ENCODE peak calls at places on chromosomes 6 and 20, in four cellular contexts. U, S, F and Z are unnamed samples. For H3K4me1, the result is how much of the 10 kb centered on the place peaks cover.

GRCh38 chr6:137875606-137876005 is 8.5 kb downstream of the TNFAIP3 start:
- DNase-seq in S (no peak), U (no peak), F (no peak), Z (no peak)

GRCh38 chr6:68826501-68826900 is 191.4 kb downstream of the ADGRB3 start:
- DNase-seq in S (no peak), U (no peak), F (no peak), Z (no peak)

GRCh38 chr6:143555071-143555492 is 43.6 kb upstream of the FUCA2 start:
- DNase-seq in S (no peak), F (no peak), U (no peak), Z (no peak)

GRCh38 chr6:98825602-98826230 is 8.7 kb upstream of the POU3F2 start:
- DNase-seq in U (no peak), S (no peak), F (no peak), Z (no peak)

GRCh38 chr6:18091382-18091781 is 31.1 kb downstream of the NHLRC1 start:
- DNase-seq in S (no peak), U (no peak), F (no peak), Z (no peak)

GRCh38 chr6:47414517-47415167 is 62.9 kb upstream of the CD2AP start:
- DNase-seq in S (no peak), U (peak), F (no peak), Z (no peak)

GRCh38 chr20:8153281-8153908 is 21.3 kb downstream of the PLCB1 start:
- DNase-seq in F (peak), U (peak), S (no peak), Z (no peak)

GRCh38 chr6:106098383-106099234 is 12.5 kb downstream of the PRDM1 start:
- DNase-seq in F (peak), S (peak), U (peak), Z (peak)

GRCh38 chr6:106051241-106051640 is 34.9 kb upstream of the PRDM1 start:
- DNase-seq in U (no peak), S (no peak), F (no peak), Z (no peak)

GRCh38 chr20:1630186-1630585 is 10.4 kb upstream of the SIRPB1 start:
- DNase-seq in F (no peak), U (no peak), S (no peak), Z (no peak)

GRCh38 chr20:17417221-17417620 is 114.0 kb downstream of the BFSP1 start:
- DNase-seq in S (no peak), U (no peak), F (no peak), Z (no peak)

GRCh38 chr20:62362991-62363919 is 3.9 kb downstream of the LAMA5 start:
- DNase-seq in U (no peak), F (no peak), S (no peak), Z (no peak)

GRCh38 chr20:13251556-13251955 is 30.5 kb downstream of the ISM1 start:
- DNase-seq in S (no peak), U (no peak), F (no peak), Z (no peak)

GRCh38 chr6:19410477-19410876 is 426.7 kb upstream of the ID4 start:
- DNase-seq in S (no peak), U (peak), F (no peak), Z (no peak)

GRCh38 chr20:25076731-25077609 is 5.0 kb downstream of the VSX1 start:
- DNase-seq in F (no peak), S (peak), U (peak), Z (no peak)

GRCh38 chr6:46468611-46469010 is 22.6 kb downstream of the RCAN2 start:
- DNase-seq in S (no peak), U (no peak), F (no peak), Z (no peak)

GRCh38 chr6:116268589-116269293 is 11.0 kb downstream of the TSPYL1 start:
- DNase-seq in S (no peak), F (no peak), U (peak), Z (no peak)

GRCh38 chr20:19850190-19850533 is 92.1 kb downstream of the RIN2 start:
- DNase-seq in F (no peak), U (no peak), S (no peak), Z (no peak)

GRCh38 chr20:8583209-8584106 is 451.4 kb downstream of the PLCB1 start:
- DNase-seq in S (no peak), U (peak), F (no peak), Z (no peak)

DNA sequence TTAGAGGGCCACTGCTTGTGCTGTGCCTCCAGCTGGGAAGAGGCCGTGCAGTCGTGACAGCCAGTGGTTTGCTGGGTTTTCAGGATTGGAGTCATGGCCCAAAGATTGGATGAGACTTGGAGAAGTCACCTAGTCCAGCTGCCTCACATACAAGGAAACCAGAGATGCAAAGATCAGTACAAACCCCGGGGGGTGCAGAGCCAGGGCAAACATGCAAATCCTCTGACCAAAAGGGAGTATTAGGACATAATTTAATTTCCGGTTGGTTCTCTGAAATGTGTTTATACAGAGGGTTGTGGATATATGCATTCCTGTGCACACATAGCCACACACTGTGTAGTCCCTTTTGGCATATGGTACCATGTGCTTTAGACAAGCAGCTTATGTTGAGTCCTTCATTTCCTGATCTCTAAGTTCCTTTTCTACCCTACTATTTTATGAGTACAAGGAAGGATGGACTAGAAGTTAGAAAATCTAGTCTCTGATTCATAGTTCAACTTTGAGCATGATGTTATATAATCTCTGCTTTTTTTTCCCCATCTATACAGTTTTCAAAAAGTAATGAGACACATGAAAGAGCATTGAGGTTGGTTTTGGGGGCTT is 123.5 kb downstream of the PLEKHG1 start:
- DNase-seq in F (no peak), S (no peak), U (no peak), Z (no peak)
- H3K4me1 ChIP-seq in F (under half), S (under half), U (under half), Z (under half)

DNA sequence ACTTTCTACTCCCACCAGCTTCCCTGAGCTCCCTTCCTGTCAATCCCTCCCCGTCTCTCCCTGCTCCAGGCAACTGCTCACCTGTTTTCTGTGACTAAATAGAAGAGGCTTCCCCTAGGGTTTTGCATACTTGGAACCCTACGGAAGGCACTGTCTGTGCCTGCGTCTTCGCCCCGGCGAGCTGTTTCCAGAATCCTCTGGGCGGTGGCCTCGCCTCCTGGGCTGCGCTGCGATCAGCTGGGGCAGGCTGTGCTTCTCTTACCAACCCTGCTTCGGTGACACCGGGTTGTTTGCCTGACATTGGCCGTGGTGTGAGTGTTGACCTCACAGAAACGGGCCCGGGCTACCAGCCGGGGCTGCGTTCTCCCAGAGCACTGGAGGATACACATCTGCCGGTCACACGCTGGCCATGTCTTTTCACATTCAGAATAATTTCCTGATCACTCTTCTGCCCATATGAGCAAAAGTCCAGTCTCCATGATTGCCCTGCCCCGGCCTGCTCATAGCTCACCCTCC is 29.4 kb upstream of the CCR6 start:
- DNase-seq in U (no peak), S (no peak), F (no peak), Z (no peak)
- H3K4me1 ChIP-seq in U (under half), S (under half), F (under half), Z (under half)

DNA sequence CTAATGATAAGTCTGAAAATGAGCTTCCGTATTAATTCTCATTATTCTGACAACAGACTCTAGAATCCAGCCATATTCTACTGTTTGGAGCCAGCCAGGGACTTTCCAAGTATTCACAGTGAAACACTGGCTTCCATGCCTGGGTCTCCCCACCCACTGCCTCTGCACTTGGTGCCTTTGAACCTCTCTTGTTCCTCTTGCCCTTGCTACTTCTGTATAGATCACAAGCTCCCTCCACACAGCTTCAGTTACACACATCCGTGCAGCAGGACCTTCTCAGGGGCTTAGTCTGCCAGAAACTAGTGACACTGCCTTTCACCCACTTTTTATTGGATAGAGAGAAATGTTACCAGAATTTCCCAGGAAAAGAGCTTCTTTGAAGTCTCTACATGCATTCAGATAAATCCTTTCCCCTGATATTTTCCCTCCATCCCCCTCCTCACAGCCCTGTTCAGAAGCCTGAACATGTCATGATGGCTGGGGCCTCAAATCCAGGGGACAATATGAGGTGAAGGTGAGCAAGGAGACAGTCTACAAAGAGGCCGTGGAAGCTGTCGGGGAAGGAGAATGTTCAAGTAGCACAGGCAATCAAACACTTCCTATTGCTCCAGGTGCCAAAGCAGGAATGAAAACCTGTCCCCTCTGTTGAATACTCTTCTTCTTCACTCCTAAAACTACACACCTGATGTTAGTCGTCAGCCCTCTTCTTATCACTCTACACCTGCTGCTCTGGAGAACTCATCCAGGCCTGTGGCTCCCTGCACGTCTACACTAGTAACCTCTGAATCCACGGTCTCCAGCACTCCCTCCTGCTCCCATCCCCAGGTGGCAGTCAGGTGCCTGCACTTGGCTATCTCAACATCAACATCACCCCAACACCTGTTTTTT is 20.1 kb upstream of the HLA-DOA start:
- DNase-seq in S (peak), U (peak), F (no peak), Z (peak)
- H3K4me1 ChIP-seq in S (under half), U (under half), F (under half), Z (under half)

DNA sequence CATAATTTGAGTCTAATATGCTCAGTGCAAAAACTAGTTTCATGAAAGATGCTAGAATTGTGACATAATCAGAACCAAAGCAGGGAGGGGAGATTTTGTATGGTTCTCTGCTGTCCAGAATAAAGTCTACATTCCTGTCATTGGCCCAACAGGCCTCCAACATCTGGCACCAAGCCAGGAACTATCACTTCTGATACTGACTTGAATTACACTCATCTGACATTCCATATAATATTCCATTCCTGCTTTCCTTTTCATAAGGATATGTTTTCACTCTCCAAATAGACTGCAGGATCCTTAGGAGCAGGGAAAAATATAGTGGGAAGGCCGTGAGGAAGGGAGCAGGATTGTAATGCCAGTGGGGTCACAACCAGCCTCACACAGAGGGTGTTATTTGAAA is 84.6 kb upstream of the BTN3A2 start:
- DNase-seq in S (no peak), U (no peak), F (no peak), Z (no peak)
- H3K4me1 ChIP-seq in S (under half), U (under half), F (under half), Z (under half)

GRCh38 chr6:31558318-31558625 is 10.9 kb downstream of the NFKBIL1 start:
- DNase-seq in U (no peak), F (no peak), S (no peak), Z (no peak)

GRCh38 chr6:31559958-31560696 is 12.0 kb upstream of the LTA start:
- DNase-seq in F (peak), U (peak), S (peak), Z (peak)

GRCh38 chr6:31558631-31559500 is 11.5 kb downstream of the NFKBIL1 start:
- DNase-seq in F (peak), S (peak), U (no peak), Z (peak)

GRCh38 chr6:31560697-31561058 is 11.4 kb upstream of the LTA start:
- DNase-seq in S (no peak), F (no peak), U (no peak), Z (no peak)

DNA sequence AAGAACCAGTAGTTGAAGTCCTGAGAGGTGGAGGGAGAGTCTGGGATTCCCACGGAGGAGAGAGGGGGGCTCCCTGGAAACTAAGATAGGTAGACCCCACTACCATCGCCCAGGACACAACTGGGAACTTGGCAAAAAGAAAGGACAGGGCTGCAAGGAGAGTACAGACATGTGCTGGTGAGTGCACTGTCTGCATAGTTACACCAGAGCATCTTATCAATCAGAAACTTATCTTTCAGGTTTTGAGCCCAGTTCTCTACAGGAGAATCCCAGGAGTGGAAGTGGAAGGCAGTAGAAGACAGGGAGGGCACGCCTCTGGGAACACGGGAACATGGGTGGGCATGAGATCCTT is 12.2 kb downstream of the NFKBIL1 start:
- DNase-seq in S (no peak), F (no peak), U (no peak), Z (no peak)
- H3K4me1 ChIP-seq in S (under half), F (half or more), U (under half), Z (under half)

GRCh38 chr20:5173763-5174162 is 47.0 kb downstream of the CDS2 start:
- DNase-seq in F (no peak), S (no peak), U (no peak), Z (no peak)
- H3K4me1 ChIP-seq in F (under half), S (under half), U (under half), Z (under half)

GRCh38 chr20:50112512-50113419 is at the start of gene UBE2V1:
- DNase-seq in F (peak), U (peak), S (peak), Z (peak)
- H3K4me1 ChIP-seq in F (half or more), U (under half), S (half or more), Z (under half)

DNA sequence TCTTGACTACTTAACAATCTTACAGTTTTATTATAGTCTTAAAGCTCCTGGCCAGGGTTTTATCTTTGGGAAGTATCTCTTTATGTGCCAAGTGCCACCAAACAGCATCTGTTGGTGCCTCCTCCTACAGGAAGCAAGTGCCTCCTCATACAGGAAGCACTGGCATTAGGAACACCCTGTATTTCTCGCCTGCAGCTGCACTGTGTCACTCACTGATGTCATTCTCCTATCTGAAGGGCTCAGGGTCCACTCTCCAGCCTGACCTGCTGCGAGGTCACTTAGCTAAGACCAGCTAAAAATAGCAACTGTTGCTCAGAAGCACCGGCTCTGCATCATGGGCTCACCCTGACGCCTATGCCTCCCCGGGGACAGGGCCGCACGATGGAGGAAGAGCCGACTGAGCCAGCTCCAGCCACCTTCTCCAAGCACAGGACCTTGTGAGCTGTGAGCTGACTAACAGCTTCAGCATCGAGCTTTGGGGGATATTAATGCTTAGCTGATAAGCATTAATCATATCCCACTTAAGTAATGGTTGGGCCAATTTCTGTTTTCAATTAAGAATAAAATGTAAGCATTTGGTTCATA is 66.3 kb upstream of the CD93 start:
- DNase-seq in U (peak), S (peak), F (no peak), Z (no peak)
- H3K4me1 ChIP-seq in U (under half), S (under half), F (under half), Z (under half)

GRCh38 chr20:47265984-47266383 is 90.5 kb downstream of the ZMYND8 start:
- DNase-seq in U (no peak), S (no peak), F (no peak), Z (no peak)

GRCh38 chr20:47263502-47264084 is 92.9 kb downstream of the ZMYND8 start:
- DNase-seq in S (peak), F (no peak), U (no peak), Z (no peak)

GRCh38 chr20:47266847-47267515 is 89.5 kb downstream of the ZMYND8 start:
- DNase-seq in U (no peak), S (peak), F (no peak), Z (no peak)

GRCh38 chr20:47263080-47263479 is 93.4 kb downstream of the ZMYND8 start:
- DNase-seq in U (no peak), S (no peak), F (no peak), Z (no peak)

DNA sequence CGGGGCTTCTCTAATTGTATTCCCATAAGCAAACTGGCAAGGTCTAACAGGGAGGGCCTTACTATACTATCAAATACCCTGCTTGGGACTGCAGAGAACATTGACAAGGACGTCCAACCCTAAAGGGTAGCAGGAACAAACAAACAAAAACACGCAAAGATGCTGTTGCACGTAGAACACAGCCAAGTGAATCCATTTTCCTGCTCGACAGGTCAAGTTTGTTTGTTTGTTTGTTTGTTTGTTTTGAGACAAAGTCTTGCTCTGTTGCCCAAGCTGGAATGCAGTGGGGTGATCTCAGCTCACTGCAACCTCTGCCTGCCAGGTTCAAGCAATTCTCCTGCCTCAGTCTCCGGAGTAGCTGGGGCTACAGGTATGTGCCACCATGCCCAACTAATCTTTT is 91.3 kb downstream of the ZMYND8 start:
- DNase-seq in F (no peak), U (no peak), S (no peak), Z (no peak)
- H3K4me1 ChIP-seq in F (under half), U (under half), S (under half), Z (under half)